ENCODE peak calls at places on chromosomes 11 and 22, in seven cellular contexts. U is B cell; J is Calu3; D is lower leg skin; Q is Right ventricle myocardium superior; O is activated T-cell treated with anti-CD3 and anti-CD28 coated beads, Interleukin-2, amount 50 U/mL, for 72 hours; V is thoracic aorta. L is an unnamed sample.

GRCh38 chr11:6755303-6755952 is 16.3 kb downstream of the OR2AG2 start:
- DNase-seq in Q (no peak), D (no peak), O (peak), J (peak), V (no peak), U (peak), L (no peak)

GRCh38 chr11:67610302-67610868 is 3.6 kb downstream of the NDUFV1 start:
- DNase-seq in Q (no peak), J (no peak), O (no peak), V (no peak), D (no peak), U (no peak), L (no peak)

GRCh38 chr11:14132312-14132711 is 169.8 kb downstream of the SPON1 start:
- DNase-seq in J (no peak), O (no peak), U (no peak), D (no peak), V (no peak), Q (no peak), L (no peak)

GRCh38 chr22:21020802-21021429 is 6.0 kb downstream of the P2RX6 start:
- DNase-seq in V (no peak), U (peak), Q (no peak), J (no peak), D (no peak), O (no peak), L (no peak)

GRCh38 chr11:115893701-115894100 is 389.5 kb upstream of the CADM1 start:
- DNase-seq in J (no peak), V (no peak), Q (no peak), U (no peak), D (no peak), O (no peak), L (no peak)

GRCh38 chr11:34191592-34191991 is 86.2 kb downstream of the NAT10 start:
- DNase-seq in V (no peak), O (no peak), D (no peak), Q (no peak), U (no peak), J (no peak), L (no peak)

GRCh38 chr11:132943325-132943736 is 589.0 kb downstream of the OPCML start:
- DNase-seq in U (no peak), O (no peak), V (no peak), Q (no peak), J (no peak), D (no peak), L (no peak)

GRCh38 chr11:76642341-76642740 is 28.2 kb downstream of the LRRC32 start:
- DNase-seq in D (no peak), V (no peak), Q (no peak), J (no peak), O (peak), U (peak), L (no peak)

GRCh38 chr11:119370486-119371046 is 10.9 kb downstream of the USP2 start:
- DNase-seq in V (no peak), D (no peak), J (no peak), U (no peak), O (no peak), Q (peak), L (peak)

GRCh38 chr11:112289588-112290461 is 29.2 kb upstream of the PLET1 start:
- DNase-seq in D (peak), O (peak), Q (peak), U (peak), J (peak), V (peak), L (peak)

GRCh38 chr11:126683766-126684728 is 316.5 kb downstream of the KIRREL3 start:
- DNase-seq in U (no peak), O (no peak), J (no peak), Q (no peak), V (no peak), D (no peak), L (no peak)

GRCh38 chr11:125807909-125808308 is 20.0 kb downstream of the PATE3 start:
- DNase-seq in D (no peak), U (no peak), Q (no peak), J (no peak), V (no peak), O (no peak), L (no peak)

GRCh38 chr11:134486704-134487103 is 74.7 kb upstream of the B3GAT1 start:
- DNase-seq in O (no peak), Q (no peak), U (no peak), V (no peak), D (no peak), J (no peak), L (no peak)

GRCh38 chr11:70399681-70400112 is 1.4 kb downstream of the CTTN start:
- DNase-seq in O (no peak), J (peak), D (peak), U (no peak), Q (peak), V (peak), L (peak)

GRCh38 chr11:428295-428694 is 13.5 kb upstream of the SIGIRR start:
- DNase-seq in O (no peak), Q (peak), V (no peak), U (no peak), J (no peak), D (no peak), L (no peak)

GRCh38 chr11:127564803-127565202 is 564.2 kb upstream of the KIRREL3 start:
- DNase-seq in O (no peak), Q (no peak), J (no peak), V (no peak), D (no peak), U (no peak), L (no peak)

GRCh38 chr22:49780992-49781782 is 46.5 kb downstream of the BRD1 start:
- DNase-seq in J (no peak), D (no peak), Q (no peak), V (no peak), U (no peak), O (no peak), L (no peak)

GRCh38 chr11:112012877-112013276 is 12.3 kb upstream of the DLAT start:
- DNase-seq in J (no peak), Q (no peak), V (no peak), D (no peak), O (no peak), U (no peak), L (no peak)

GRCh38 chr11:64400096-64400495 is 41.1 kb downstream of the RPS6KA4 start:
- DNase-seq in V (no peak), U (no peak), D (no peak), Q (peak), J (peak), O (no peak), L (no peak)

GRCh38 chr22:40058265-40058664 is 63.5 kb downstream of the FAM83F start:
- DNase-seq in J (no peak), O (no peak), D (no peak), Q (no peak), V (no peak), U (no peak), L (peak)

GRCh38 chr11:72069787-72070251 is 10.5 kb downstream of the NUMA1 start:
- DNase-seq in O (peak), U (no peak), D (peak), V (peak), Q (peak), J (peak), L (peak)

GRCh38 chr22:19814428-19814827 is 40.2 kb downstream of the GNB1L start:
- DNase-seq in D (no peak), Q (no peak), V (no peak), O (no peak), J (no peak), U (no peak), L (no peak)

GRCh38 chr11:100980156-100980555 is 149.5 kb downstream of the PGR start:
- DNase-seq in O (no peak), Q (no peak), J (no peak), U (peak), V (no peak), D (no peak), L (no peak)

GRCh38 chr11:35969089-35970046 is 25.5 kb downstream of the LDLRAD3 start:
- DNase-seq in O (no peak), D (no peak), J (no peak), V (no peak), U (no peak), Q (no peak), L (no peak)

GRCh38 chr22:20438678-20439492 is 1.3 kb upstream of the SCARF2 start:
- DNase-seq in O (no peak), Q (peak), D (no peak), V (no peak), U (no peak), J (no peak), L (no peak)

GRCh38 chr11:10122337-10123197 is 171.5 kb downstream of the SBF2 start:
- DNase-seq in U (no peak), D (no peak), J (peak), V (no peak), O (peak), Q (no peak), L (no peak)

GRCh38 chr11:62142921-62143320 is 19.1 kb downstream of the INCENP start:
- DNase-seq in V (no peak), O (no peak), U (no peak), J (no peak), D (no peak), Q (peak), L (no peak)

GRCh38 chr11:33507967-33508366 is 192.7 kb downstream of the C11orf91 start:
- DNase-seq in O (no peak), Q (no peak), D (no peak), J (peak), V (no peak), U (no peak), L (no peak)

GRCh38 chr11:17827006-17827405 is 92.4 kb downstream of the KCNC1 start:
- DNase-seq in J (no peak), U (no peak), D (no peak), V (no peak), O (no peak), Q (no peak), L (no peak)

GRCh38 chr11:118339281-118340045 is 3.0 kb downstream of the CD3D start:
- DNase-seq in Q (no peak), D (no peak), V (no peak), J (no peak), U (no peak), O (peak), L (no peak)

GRCh38 chr22:39029227-39029626 is 8.3 kb downstream of the APOBEC3D start:
- DNase-seq in V (no peak), Q (no peak), U (no peak), D (no peak), J (no peak), O (no peak), L (no peak)

GRCh38 chr11:2772544-2773031 is 72.8 kb upstream of the KCNQ1OT1 start:
- DNase-seq in U (no peak), J (peak), D (peak), V (no peak), Q (no peak), O (peak), L (no peak)

GRCh38 chr11:62560566-62561103 is 13.1 kb downstream of the EEF1G start:
- DNase-seq in U (peak), O (peak), D (peak), J (peak), V (peak), Q (peak), L (peak)

GRCh38 chr11:118838905-118839553 is 44.7 kb upstream of the CXCR5 start:
- DNase-seq in V (no peak), Q (no peak), U (peak), D (no peak), O (no peak), J (no peak), L (no peak)

GRCh38 chr11:126007263-126007662 is 55.4 kb downstream of the CDON start:
- DNase-seq in J (peak), Q (no peak), U (no peak), O (no peak), D (no peak), V (no peak), L (no peak)